ENCODE peak calls at places on chromosome 4, in ten cellular contexts. B is GM23248; N is CD4-positive, alpha-beta memory T cell; R is SIG-M5; D is retina; O is GM19239; W is EL; C is NCI-H1436; G is stimulated activated CD4-positive, alpha-beta T cell treated with anti-CD3 and anti-CD28 coated beads, Interleukin-1b, Interleukin-23, amount 100 ng/mL, for 24 hours; V is RPMI8226. S is an unnamed sample.

GRCh38 chr4:71247706-71248105 is 91.1 kb upstream of the SLC4A4 start:
- DNase-seq in B (no peak), N (no peak), R (no peak), D (no peak), O (no peak), W (no peak), C (no peak), G (no peak), V (no peak), S (no peak)

GRCh38 chr4:99615210-99615834 is 40.7 kb downstream of the MTTP start:
- DNase-seq in B (no peak), N (no peak), R (no peak), D (no peak), O (no peak), W (no peak), C (no peak), G (no peak), V (no peak), S (no peak)

GRCh38 chr4:182885738-182886077 is 31.5 kb downstream of the DCTD start:
- DNase-seq in B (no peak), N (no peak), R (no peak), D (no peak), O (no peak), W (no peak), C (no peak), G (no peak), V (no peak), S (no peak)

GRCh38 chr4:93299116-93299515 is 529.4 kb upstream of the ATOH1 start:
- DNase-seq in B (no peak), N (no peak), R (no peak), D (no peak), O (no peak), W (no peak), C (no peak), G (no peak), V (no peak), S (peak; percentile 4)

GRCh38 chr4:180832086-180832485 is 1411.1 kb upstream of the TENM3 start:
- DNase-seq in B (peak; percentile 12), N (no peak), R (no peak), D (no peak), O (no peak), W (no peak), C (no peak), G (no peak), V (peak; percentile 4), S (no peak)

GRCh38 chr4:244471-244870 is 60.8 kb downstream of the ZNF732 start:
- DNase-seq in B (peak; percentile 43), N (peak; percentile 55), R (no peak), D (peak; percentile 6), O (no peak), W (peak; percentile 8), C (peak; percentile 24), G (peak; percentile 48), V (peak; percentile 62), S (peak; percentile 28)

GRCh38 chr4:8653326-8654000 is 60.9 kb downstream of the CPZ start:
- DNase-seq in B (no peak), N (no peak), R (no peak), D (no peak), O (no peak), W (no peak), C (no peak), G (no peak), V (no peak), S (no peak)

GRCh38 chr4:185847352-185848078 is 35.5 kb upstream of the SORBS2 start:
- DNase-seq in B (peak; percentile 91), N (no peak), R (no peak), D (no peak), O (no peak), W (peak; percentile 93), C (no peak), G (no peak), V (no peak), S (peak; percentile 31)

GRCh38 chr4:144562019-144562740 is 83.8 kb upstream of the HHIP start:
- DNase-seq in B (no peak), N (no peak), R (no peak), D (no peak), O (no peak), W (no peak), C (no peak), G (no peak), V (no peak), S (peak; percentile 68)

GRCh38 chr4:17762705-17763104 is 18.7 kb downstream of the FAM184B start:
- DNase-seq in B (peak; percentile 59), N (no peak), R (no peak), D (no peak), O (no peak), W (peak; percentile 23), C (no peak), G (no peak), V (peak; percentile 30), S (no peak)

GRCh38 chr4:95758001-95758400 is 81.9 kb upstream of the PDHA2 start:
- DNase-seq in B (no peak), N (no peak), R (no peak), D (no peak), O (no peak), W (no peak), C (no peak), G (no peak), V (no peak), S (no peak)

GRCh38 chr4:147901886-147902285 is 170.0 kb downstream of the ARHGAP10 start:
- DNase-seq in B (peak; percentile 9), N (no peak), R (no peak), D (no peak), O (no peak), W (peak; percentile 21), C (no peak), G (no peak), V (no peak), S (no peak)

GRCh38 chr4:2458546-2459491 is 10.1 kb upstream of the RNF4 start:
- DNase-seq in B (no peak), N (no peak), R (no peak), D (no peak), O (no peak), W (no peak), C (no peak), G (no peak), V (no peak), S (no peak)

GRCh38 chr4:129278868-129279267 is 182.9 kb downstream of the C4orf33 start:
- DNase-seq in B (no peak), N (no peak), R (no peak), D (no peak), O (no peak), W (no peak), C (no peak), G (no peak), V (no peak), S (no peak)

GRCh38 chr4:30763337-30763736 is 43.2 kb downstream of the PCDH7 start:
- DNase-seq in B (no peak), N (no peak), R (no peak), D (no peak), O (no peak), W (peak; percentile 55), C (no peak), G (no peak), V (no peak), S (no peak)

GRCh38 chr4:145567471-145567870 is 51.7 kb upstream of the MMAA start:
- DNase-seq in B (no peak), N (no peak), R (no peak), D (no peak), O (no peak), W (no peak), C (no peak), G (no peak), V (no peak), S (no peak)

GRCh38 chr4:89055157-89056080 is 1.6 kb downstream of the FAM13A start:
- DNase-seq in B (peak; percentile 28), N (no peak), R (no peak), D (peak; percentile 9), O (no peak), W (no peak), C (no peak), G (no peak), V (no peak), S (no peak)

GRCh38 chr4:59925290-59925689 is 1274.8 kb upstream of the ADGRL3 start:
- DNase-seq in B (no peak), N (no peak), R (no peak), D (no peak), O (no peak), W (no peak), C (no peak), G (no peak), V (no peak), S (no peak)

GRCh38 chr4:140756292-140757219 is at the start of gene TBC1D9:
- DNase-seq in B (peak; percentile 86), N (no peak), R (no peak), D (peak; percentile 94), O (peak; percentile 12), W (peak; percentile 90), C (peak; percentile 21), G (no peak), V (peak; percentile 95), S (peak; percentile 89)

GRCh38 chr4:37767546-37767945 is 58.9 kb upstream of the PGM2 start:
- DNase-seq in B (peak; percentile 32), N (no peak), R (no peak), D (no peak), O (no peak), W (peak; percentile 33), C (peak; percentile 45), G (no peak), V (peak; percentile 57), S (no peak)

GRCh38 chr4:78551420-78552351 is at the start of gene ANXA3:
- DNase-seq in B (peak; percentile 44), N (no peak), R (no peak), D (peak; percentile 73), O (peak; percentile 32), W (no peak), C (peak; percentile 34), G (no peak), V (peak; percentile 12), S (peak; percentile 4)

GRCh38 chr4:176755624-176756023 is 37.1 kb downstream of the VEGFC start:
- DNase-seq in B (peak; percentile 48), N (no peak), R (no peak), D (no peak), O (no peak), W (no peak), C (no peak), G (no peak), V (no peak), S (no peak)

GRCh38 chr4:80053140-80053910 is 19.7 kb downstream of the ANTXR2 start:
- DNase-seq in B (no peak), N (no peak), R (no peak), D (no peak), O (no peak), W (no peak), C (no peak), G (no peak), V (no peak), S (no peak)

GRCh38 chr4:123017078-123017477 is 94.7 kb upstream of the NUDT6 start:
- DNase-seq in B (no peak), N (no peak), R (no peak), D (no peak), O (no peak), W (no peak), C (no peak), G (no peak), V (no peak), S (no peak)

GRCh38 chr4:124940387-124940786 is 227.9 kb upstream of the ANKRD50 start:
- DNase-seq in B (peak; percentile 95), N (no peak), R (no peak), D (no peak), O (no peak), W (peak; percentile 94), C (no peak), G (no peak), V (no peak), S (no peak)

GRCh38 chr4:41134581-41134980 is 79.8 kb downstream of the APBB2 start:
- DNase-seq in B (peak; percentile 29), N (no peak), R (no peak), D (no peak), O (no peak), W (no peak), C (no peak), G (no peak), V (peak; percentile 54), S (no peak)

GRCh38 chr4:101306225-101306624 is 41.1 kb downstream of the PPP3CA start:
- DNase-seq in B (no peak), N (no peak), R (no peak), D (no peak), O (no peak), W (no peak), C (no peak), G (no peak), V (peak; percentile 53), S (no peak)

GRCh38 chr4:4206204-4206603 is 20.5 kb downstream of the OTOP1 start:
- DNase-seq in B (no peak), N (no peak), R (no peak), D (no peak), O (no peak), W (no peak), C (no peak), G (no peak), V (no peak), S (no peak)

S was measured in SK-N-DZ.